ENCODE peak calls at places on chromosomes 6 and 20, in four cellular contexts. L is IMR-90, O is H1, D is H9. E is an unnamed sample.
A peak's percentile ranks its signal among the peaks of the same experiment; 100 is the strongest.

GRCh38 chr6:9126845-9127560 is 691.7 kb upstream of the SLC35B3 start:
- DNase-seq in L (peak; percentile 99), O (no peak), D (no peak), E (no peak)

GRCh38 chr20:49762940-49763766 is 49.5 kb upstream of the B4GALT5 start:
- DNase-seq in L (no peak), O (no peak), D (no peak), E (peak; percentile 97)

GRCh38 chr6:48825501-48826317 is 637.3 kb downstream of the MMUT start:
- DNase-seq in L (peak; percentile 49), O (no peak), D (no peak), E (no peak)

GRCh38 chr6:125471703-125472102 is 169.9 kb upstream of the HDDC2 start:
- DNase-seq in L (no peak), O (no peak), D (no peak), E (peak; percentile 42)

GRCh38 chr6:27836783-27837635 is 75.2 kb downstream of the OR2B2 start:
- DNase-seq in L (peak; percentile 87), O (peak; percentile 56), D (peak; percentile 58), E (peak; percentile 96)

GRCh38 chr6:122352958-122353357 is 46.5 kb upstream of the HSF2 start:
- DNase-seq in L (no peak), O (no peak), D (no peak), E (no peak)

GRCh38 chr6:131652472-131652871 is 15.4 kb downstream of the ENPP3 start:
- DNase-seq in L (peak; percentile 62), O (no peak), D (no peak), E (no peak)

GRCh38 chr6:15993716-15994228 is 135.1 kb upstream of the MYLIP start:
- DNase-seq in L (no peak), O (no peak), D (no peak), E (no peak)

GRCh38 chr6:52304917-52305316 is 20.4 kb upstream of the MCM3 start:
- DNase-seq in L (peak; percentile 34), O (no peak), D (no peak), E (no peak)

GRCh38 chr6:152585236-152585635 is 51.9 kb downstream of the SYNE1 start:
- DNase-seq in L (no peak), O (no peak), D (no peak), E (no peak)

GRCh38 chr6:82953871-82954270 is 111.8 kb downstream of the UBE3D start:
- DNase-seq in L (peak; percentile 31), O (no peak), D (no peak), E (peak; percentile 65)

GRCh38 chr20:40511478-40511877 is 177.6 kb downstream of the MAFB start:
- DNase-seq in L (no peak), O (no peak), D (no peak), E (peak; percentile 55)

GRCh38 chr6:44820366-44821158 is 433.1 kb downstream of the CDC5L start:
- DNase-seq in L (peak; percentile 13), O (no peak), D (no peak), E (no peak)

GRCh38 chr6:15254074-15254975 is 8.5 kb downstream of the JARID2 start:
- DNase-seq in L (no peak), O (no peak), D (no peak), E (peak; percentile 85)

GRCh38 chr6:77424761-77425160 is 38.5 kb downstream of the HTR1B start:
- DNase-seq in L (no peak), O (no peak), D (no peak), E (no peak)

GRCh38 chr6:45376310-45377040 is 1.3 kb downstream of the SUPT3H start:
- DNase-seq in L (peak; percentile 30), O (no peak), D (no peak), E (peak; percentile 50)

GRCh38 chr6:2765896-2766766 is 938 bp downstream of the WRNIP1 start:
- DNase-seq in L (peak; percentile 30), O (no peak), D (no peak), E (peak; percentile 61)

GRCh38 chr6:2412731-2413130 is 167.3 kb upstream of the GMDS start:
- DNase-seq in L (peak; percentile 90), O (no peak), D (no peak), E (no peak)

GRCh38 chr20:33482581-33482980 is 7.3 kb upstream of the CBFA2T2 start:
- DNase-seq in L (no peak), O (no peak), D (no peak), E (no peak)

GRCh38 chr20:25310921-25311728 is 63.2 kb downstream of the PYGB start:
- DNase-seq in L (peak; percentile 95), O (no peak), D (no peak), E (peak; percentile 65)

GRCh38 chr6:4059115-4059777 is 19.7 kb downstream of the FAM217A start:
- DNase-seq in L (peak; percentile 90), O (no peak), D (no peak), E (peak; percentile 84)

GRCh38 chr6:169382735-169383134 is 129.1 kb upstream of the THBS2 start:
- DNase-seq in L (no peak), O (no peak), D (no peak), E (no peak)

GRCh38 chr6:110484321-110484720 is 7.9 kb upstream of the SLC22A16 start:
- DNase-seq in L (no peak), O (no peak), D (no peak), E (no peak)

GRCh38 chr20:63554361-63555278 is 661 bp downstream of the FNDC11 start:
- DNase-seq in L (no peak), O (no peak), D (no peak), E (no peak)

GRCh38 chr6:46090115-46091079 is 39.4 kb upstream of the ENPP4 start:
- DNase-seq in L (peak; percentile 34), O (peak; percentile 53), D (peak; percentile 45), E (peak; percentile 61)

GRCh38 chr6:170313716-170314295 is 7.2 kb downstream of the FAM120B start:
- DNase-seq in L (peak; percentile 74), O (no peak), D (peak; percentile 36), E (no peak)

GRCh38 chr6:5851261-5851757 is 155.4 kb downstream of the NRN1 start:
- DNase-seq in L (no peak), O (peak; percentile 90), D (peak; percentile 91), E (peak; percentile 72)

GRCh38 chr20:17681741-17682102 is 320 bp downstream of the RRBP1 start:
- DNase-seq in L (no peak), O (no peak), D (no peak), E (no peak)

GRCh38 chr20:17679786-17680127 is 2.3 kb downstream of the RRBP1 start:
- DNase-seq in L (no peak), O (no peak), D (no peak), E (no peak)

GRCh38 chr20:17682103-17682888 is at the start of gene RRBP1:
- DNase-seq in L (peak; percentile 97), O (peak; percentile 95), D (peak; percentile 98), E (peak; percentile 99)

GRCh38 chr20:17680128-17680835 is 1.8 kb downstream of the RRBP1 start:
- DNase-seq in L (peak; percentile 71), O (no peak), D (no peak), E (peak; percentile 94)

GRCh38 chr20:17680836-17681740 is 954 bp downstream of the RRBP1 start:
- DNase-seq in L (peak; percentile 63), O (peak; percentile 92), D (peak; percentile 80), E (peak; percentile 80)
- H2AK5ac ChIP-seq in L (peak overlapping the region; percentile 40), O (no peak overlapping the region), D (no peak overlapping the region), E (no peak overlapping the region)

DNA sequence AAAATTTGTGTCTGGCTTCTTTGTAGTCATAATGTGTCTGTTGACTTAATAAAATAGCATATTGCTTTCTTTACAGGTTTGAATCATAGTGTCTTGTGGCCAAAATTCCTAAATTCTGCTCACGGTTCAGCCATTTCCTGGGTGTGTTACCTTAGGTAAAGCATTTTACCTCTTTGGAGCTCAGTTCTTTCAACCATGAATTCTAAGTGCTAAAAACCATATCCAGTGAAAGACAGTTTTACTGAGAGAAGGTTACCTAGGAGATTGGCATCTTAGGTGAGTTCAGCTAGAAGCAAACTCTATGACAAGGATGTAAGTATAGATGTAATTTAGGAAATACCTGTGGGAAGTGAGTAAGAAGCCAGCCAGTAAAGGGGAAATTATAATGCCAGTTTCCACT is 20.7 kb downstream of the CRYBG1 start:
- DNase-seq in L (no peak), O (no peak), D (no peak), E (no peak)
- H3K56ac ChIP-seq in L (no peak overlapping the region), O (no peak overlapping the region), D (no peak overlapping the region), E (no peak overlapping the region)

GRCh38 chr20:32355417-32355841 is 2.7 kb upstream of the ASXL1 start:
- DNase-seq in L (no peak), O (no peak), D (no peak), E (no peak)
- H2AK5ac ChIP-seq in L (peak overlapping the region; percentile 73), O (no peak overlapping the region), D (no peak overlapping the region), E (no peak overlapping the region)

DNA sequence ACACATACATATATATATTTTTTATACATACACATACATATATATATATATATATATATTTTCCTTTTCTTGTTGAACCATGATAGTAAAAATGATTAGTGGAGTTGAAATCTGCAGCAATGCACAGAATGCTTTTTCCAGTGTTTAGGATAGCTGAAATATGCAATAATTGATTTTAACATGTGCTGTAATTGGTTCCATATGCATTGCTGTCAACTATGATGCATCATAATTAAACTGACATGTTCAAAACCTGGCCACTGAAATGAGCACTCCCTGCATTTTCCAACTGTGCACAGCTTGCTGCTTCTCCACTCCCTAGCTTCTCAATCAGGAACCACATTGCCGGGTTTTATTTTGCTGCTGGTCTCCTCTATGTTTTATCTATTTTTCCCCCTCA is 358.3 kb downstream of the PAX1 start:
- DNase-seq in L (no peak), O (no peak), D (no peak), E (no peak)
- H3K56ac ChIP-seq in L (no peak overlapping the region), O (no peak overlapping the region), D (no peak overlapping the region), E (no peak overlapping the region)

GRCh38 chr6:37693546-37694250 is 4.0 kb downstream of the MDGA1 start:
- DNase-seq in L (no peak), O (no peak), D (no peak), E (no peak)

GRCh38 chr6:37694259-37694658 is 3.4 kb downstream of the MDGA1 start:
- DNase-seq in L (no peak), O (no peak), D (no peak), E (no peak)

GRCh38 chr6:37690964-37691735 is 6.5 kb downstream of the MDGA1 start:
- DNase-seq in L (peak; percentile 69), O (no peak), D (no peak), E (no peak)

GRCh38 chr6:37693079-37693478 is 4.6 kb downstream of the MDGA1 start:
- DNase-seq in L (no peak), O (no peak), D (no peak), E (no peak)

GRCh38 chr6:37691904-37692806 is 5.5 kb downstream of the MDGA1 start:
- DNase-seq in L (peak; percentile 58), O (peak; percentile 96), D (peak; percentile 89), E (peak; percentile 86)
- H2AK5ac ChIP-seq in L (peak overlapping the region; percentile 50), O (no peak overlapping the region), D (no peak overlapping the region), E (no peak overlapping the region)

GRCh38 chr6:108008363-108008762 is 50.4 kb upstream of the SEC63 start:
- DNase-seq in L (no peak), O (no peak), D (no peak), E (no peak)
- H3K56ac ChIP-seq in L (no peak overlapping the region), O (no peak overlapping the region), D (no peak overlapping the region), E (no peak overlapping the region)

E was measured in mesendoderm.